ENCODE peak calls at places on chromosomes 16 and 17, in nine cellular contexts. One of them, this sample, is unnamed.
A peak's percentile ranks its signal among the peaks of the same experiment; 100 is the strongest.

GRCh38 chr17:76641501-76641900 is 2.1 kb downstream of the ST6GALNAC1 start:
- DNase-seq in ascending aorta: no peak
- DNase-seq in tibial nerve: no peak
- DNase-seq in pancreas: no peak
- DNase-seq in A549: peak; percentile 92
- DNase-seq in adrenal gland: no peak
- DNase-seq in choroid plexus epithelial cell: peak; percentile 34
- DNase-seq in CD8-positive, alpha-beta T cell: no peak
- DNase-seq in MM.1S: no peak
- DNase-seq in this sample: no peak

GRCh38 chr16:87487361-87487924 is 5.4 kb downstream of the ZCCHC14 start:
- DNase-seq in ascending aorta: no peak
- DNase-seq in tibial nerve: no peak
- DNase-seq in pancreas: peak; percentile 88
- DNase-seq in A549: no peak
- DNase-seq in adrenal gland: peak; percentile 60
- DNase-seq in choroid plexus epithelial cell: no peak
- DNase-seq in CD8-positive, alpha-beta T cell: no peak
- DNase-seq in MM.1S: no peak
- DNase-seq in this sample: no peak

GRCh38 chr17:41511130-41511529 is 5.7 kb upstream of the KRT13 start:
- DNase-seq in ascending aorta: no peak
- DNase-seq in tibial nerve: no peak
- DNase-seq in pancreas: no peak
- DNase-seq in A549: no peak
- DNase-seq in adrenal gland: no peak
- DNase-seq in choroid plexus epithelial cell: no peak
- DNase-seq in CD8-positive, alpha-beta T cell: no peak
- DNase-seq in MM.1S: no peak
- DNase-seq in this sample: no peak

GRCh38 chr16:56682703-56683397 is 580 bp downstream of the MT1X start:
- DNase-seq in ascending aorta: no peak
- DNase-seq in tibial nerve: no peak
- DNase-seq in pancreas: no peak
- DNase-seq in A549: no peak
- DNase-seq in adrenal gland: no peak
- DNase-seq in choroid plexus epithelial cell: no peak
- DNase-seq in CD8-positive, alpha-beta T cell: no peak
- DNase-seq in MM.1S: no peak
- DNase-seq in this sample: no peak

GRCh38 chr16:78665373-78665772 is 565.9 kb downstream of the WWOX start:
- DNase-seq in ascending aorta: no peak
- DNase-seq in tibial nerve: no peak
- DNase-seq in pancreas: no peak
- DNase-seq in A549: no peak
- DNase-seq in adrenal gland: no peak
- DNase-seq in choroid plexus epithelial cell: no peak
- DNase-seq in CD8-positive, alpha-beta T cell: no peak
- DNase-seq in MM.1S: no peak
- DNase-seq in this sample: no peak

GRCh38 chr17:20009052-20009301 is 182 bp upstream of the SPECC1 start:
- DNase-seq in ascending aorta: no peak
- DNase-seq in tibial nerve: no peak
- DNase-seq in pancreas: peak; percentile 61
- DNase-seq in A549: no peak
- DNase-seq in adrenal gland: no peak
- DNase-seq in choroid plexus epithelial cell: no peak
- DNase-seq in CD8-positive, alpha-beta T cell: no peak
- DNase-seq in MM.1S: no peak
- DNase-seq in this sample: no peak

GRCh38 chr17:35559495-35559894 is 1.1 kb downstream of the SLFN14 start:
- DNase-seq in ascending aorta: no peak
- DNase-seq in tibial nerve: no peak
- DNase-seq in pancreas: no peak
- DNase-seq in A549: no peak
- DNase-seq in adrenal gland: no peak
- DNase-seq in choroid plexus epithelial cell: no peak
- DNase-seq in CD8-positive, alpha-beta T cell: no peak
- DNase-seq in MM.1S: no peak
- DNase-seq in this sample: no peak

GRCh38 chr16:14669776-14670175 is 24.3 kb downstream of the PLA2G10 start:
- DNase-seq in ascending aorta: no peak
- DNase-seq in tibial nerve: no peak
- DNase-seq in pancreas: peak; percentile 93
- DNase-seq in A549: peak; percentile 33
- DNase-seq in adrenal gland: peak; percentile 25
- DNase-seq in choroid plexus epithelial cell: no peak
- DNase-seq in CD8-positive, alpha-beta T cell: no peak
- DNase-seq in MM.1S: no peak
- DNase-seq in this sample: no peak

GRCh38 chr16:75764154-75764768 is 38.0 kb upstream of the CPHXL start:
- DNase-seq in ascending aorta: no peak
- DNase-seq in tibial nerve: peak; percentile 61
- DNase-seq in pancreas: peak; percentile 34
- DNase-seq in A549: peak; percentile 72
- DNase-seq in adrenal gland: peak; percentile 71
- DNase-seq in choroid plexus epithelial cell: peak; percentile 81
- DNase-seq in CD8-positive, alpha-beta T cell: peak; percentile 62
- DNase-seq in MM.1S: peak; percentile 63
- DNase-seq in this sample: no peak

GRCh38 chr16:7313170-7313569 is 19.5 kb upstream of the RBFOX1 start:
- DNase-seq in ascending aorta: no peak
- DNase-seq in tibial nerve: peak; percentile 7
- DNase-seq in pancreas: no peak
- DNase-seq in A549: peak; percentile 10
- DNase-seq in adrenal gland: no peak
- DNase-seq in choroid plexus epithelial cell: no peak
- DNase-seq in CD8-positive, alpha-beta T cell: no peak
- DNase-seq in MM.1S: no peak
- DNase-seq in this sample: no peak

GRCh38 chr17:40560592-40561293 is 4.5 kb downstream of the CCR7 start:
- DNase-seq in ascending aorta: no peak
- DNase-seq in tibial nerve: no peak
- DNase-seq in pancreas: peak; percentile 13
- DNase-seq in A549: no peak
- DNase-seq in adrenal gland: peak; percentile 33
- DNase-seq in choroid plexus epithelial cell: peak; percentile 95
- DNase-seq in CD8-positive, alpha-beta T cell: peak; percentile 86
- DNase-seq in MM.1S: peak; percentile 89
- DNase-seq in this sample: peak; percentile 76

GRCh38 chr17:78330570-78331224 is 29.2 kb downstream of the SOCS3 start:
- DNase-seq in ascending aorta: no peak
- DNase-seq in tibial nerve: no peak
- DNase-seq in pancreas: no peak
- DNase-seq in A549: peak; percentile 92
- DNase-seq in adrenal gland: no peak
- DNase-seq in choroid plexus epithelial cell: no peak
- DNase-seq in CD8-positive, alpha-beta T cell: no peak
- DNase-seq in MM.1S: no peak
- DNase-seq in this sample: no peak

GRCh38 chr16:86761117-86761971 is 183.0 kb downstream of the FOXL1 start:
- DNase-seq in ascending aorta: no peak
- DNase-seq in tibial nerve: peak; percentile 68
- DNase-seq in pancreas: peak; percentile 22
- DNase-seq in A549: peak; percentile 69
- DNase-seq in adrenal gland: peak; percentile 51
- DNase-seq in choroid plexus epithelial cell: peak; percentile 76
- DNase-seq in CD8-positive, alpha-beta T cell: peak; percentile 36
- DNase-seq in MM.1S: peak; percentile 7
- DNase-seq in this sample: peak; percentile 32

GRCh38 chr16:3554351-3554928 is 22.8 kb downstream of the NLRC3 start:
- DNase-seq in ascending aorta: no peak
- DNase-seq in tibial nerve: no peak
- DNase-seq in pancreas: no peak
- DNase-seq in A549: no peak
- DNase-seq in adrenal gland: no peak
- DNase-seq in choroid plexus epithelial cell: no peak
- DNase-seq in CD8-positive, alpha-beta T cell: no peak
- DNase-seq in MM.1S: no peak
- DNase-seq in this sample: no peak

GRCh38 chr16:27080870-27081269 is 14.1 kb downstream of the C16orf82 start:
- DNase-seq in ascending aorta: no peak
- DNase-seq in tibial nerve: no peak
- DNase-seq in pancreas: no peak
- DNase-seq in A549: peak; percentile 37
- DNase-seq in adrenal gland: no peak
- DNase-seq in choroid plexus epithelial cell: peak; percentile 39
- DNase-seq in CD8-positive, alpha-beta T cell: no peak
- DNase-seq in MM.1S: no peak
- DNase-seq in this sample: no peak
- TF ChIP-seq CTCF in ascending aorta: no peak
- TF ChIP-seq CTCF in tibial nerve: no peak
- TF ChIP-seq CTCF in pancreas: no peak
- TF ChIP-seq CTCF in A549: no peak
- TF ChIP-seq CTCF in adrenal gland: peak; percentile 26
- TF ChIP-seq CTCF in choroid plexus epithelial cell: peak; percentile 69
- TF ChIP-seq CTCF in CD8-positive, alpha-beta T cell: no peak
- TF ChIP-seq CTCF in MM.1S: no peak
- TF ChIP-seq CTCF in this sample: no peak

DNA sequence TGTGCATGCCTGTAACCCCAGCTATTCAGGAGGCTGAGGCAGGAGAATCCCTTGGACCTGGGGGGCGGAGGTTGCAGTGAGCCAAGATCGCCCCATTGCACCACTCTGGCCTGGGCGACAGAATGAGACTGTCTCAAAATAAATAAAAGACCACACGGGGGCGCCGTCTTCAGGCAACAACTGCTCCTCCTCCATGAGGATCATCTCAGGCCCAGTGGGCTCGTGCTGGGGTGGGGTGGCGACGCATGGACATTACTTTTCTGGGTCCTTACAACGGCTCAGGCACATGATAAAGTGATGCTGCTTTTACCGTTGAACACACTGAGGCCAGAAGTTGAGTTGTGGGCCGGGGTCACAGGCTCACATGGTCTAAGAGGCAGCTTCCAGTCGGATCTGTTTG is 56.2 kb downstream of the PRMT7 start:
- DNase-seq in ascending aorta: no peak
- DNase-seq in tibial nerve: peak; percentile 41
- DNase-seq in pancreas: peak; percentile 33
- DNase-seq in A549: peak; percentile 52
- DNase-seq in adrenal gland: peak; percentile 62
- DNase-seq in choroid plexus epithelial cell: peak; percentile 64
- DNase-seq in CD8-positive, alpha-beta T cell: peak; percentile 42
- DNase-seq in MM.1S: no peak
- DNase-seq in this sample: no peak
- TF ChIP-seq CTCF in ascending aorta: no peak
- TF ChIP-seq CTCF in tibial nerve: no peak
- TF ChIP-seq CTCF in pancreas: no peak
- TF ChIP-seq CTCF in A549: peak; percentile 48
- TF ChIP-seq CTCF in adrenal gland: peak; percentile 33
- TF ChIP-seq CTCF in choroid plexus epithelial cell: peak; percentile 69
- TF ChIP-seq CTCF in CD8-positive, alpha-beta T cell: peak; percentile 52
- TF ChIP-seq CTCF in MM.1S: peak; percentile 26
- TF ChIP-seq CTCF in this sample: no peak

DNA sequence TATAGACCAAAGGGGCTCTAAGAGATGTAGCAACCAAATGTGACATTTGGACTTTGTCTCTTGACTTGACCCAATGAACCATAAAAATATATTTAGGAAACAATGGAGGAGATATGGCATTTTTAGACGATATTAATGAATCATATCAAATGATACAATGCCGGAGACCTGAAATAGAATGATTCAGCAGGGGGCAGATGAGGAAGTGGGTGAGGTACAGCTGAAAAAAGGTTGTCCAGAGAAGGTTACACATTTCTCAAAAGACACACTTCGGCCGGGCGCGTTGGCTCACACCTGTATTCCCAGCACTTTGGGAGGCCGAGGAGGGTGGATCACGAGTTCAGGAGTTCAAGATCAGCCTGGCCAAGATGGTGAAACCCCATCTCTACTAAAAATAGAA is 16.5 kb upstream of the SNN start:
- DNase-seq in ascending aorta: no peak
- DNase-seq in tibial nerve: no peak
- DNase-seq in pancreas: no peak
- DNase-seq in A549: no peak
- DNase-seq in adrenal gland: no peak
- DNase-seq in choroid plexus epithelial cell: no peak
- DNase-seq in CD8-positive, alpha-beta T cell: no peak
- DNase-seq in MM.1S: no peak
- DNase-seq in this sample: no peak
- TF ChIP-seq CTCF in ascending aorta: no peak
- TF ChIP-seq CTCF in tibial nerve: no peak
- TF ChIP-seq CTCF in pancreas: no peak
- TF ChIP-seq CTCF in A549: no peak
- TF ChIP-seq CTCF in adrenal gland: no peak
- TF ChIP-seq CTCF in choroid plexus epithelial cell: no peak
- TF ChIP-seq CTCF in CD8-positive, alpha-beta T cell: no peak
- TF ChIP-seq CTCF in MM.1S: no peak
- TF ChIP-seq CTCF in this sample: no peak

GRCh38 chr17:8243827-8244226 is 4.0 kb downstream of the CTC1 start:
- DNase-seq in ascending aorta: no peak
- DNase-seq in tibial nerve: no peak
- DNase-seq in pancreas: no peak
- DNase-seq in A549: peak; percentile 31
- DNase-seq in adrenal gland: no peak
- DNase-seq in choroid plexus epithelial cell: no peak
- DNase-seq in CD8-positive, alpha-beta T cell: no peak
- DNase-seq in MM.1S: no peak
- DNase-seq in this sample: no peak
- TF ChIP-seq CTCF in ascending aorta: no peak
- TF ChIP-seq CTCF in tibial nerve: no peak
- TF ChIP-seq CTCF in pancreas: no peak
- TF ChIP-seq CTCF in A549: no peak
- TF ChIP-seq CTCF in adrenal gland: no peak
- TF ChIP-seq CTCF in choroid plexus epithelial cell: no peak
- TF ChIP-seq CTCF in CD8-positive, alpha-beta T cell: no peak
- TF ChIP-seq CTCF in MM.1S: no peak
- TF ChIP-seq CTCF in this sample: no peak

GRCh38 chr17:37118738-37119137 is 170.0 kb downstream of the AATF start:
- DNase-seq in ascending aorta: no peak
- DNase-seq in tibial nerve: no peak
- DNase-seq in pancreas: no peak
- DNase-seq in A549: no peak
- DNase-seq in adrenal gland: peak; percentile 45
- DNase-seq in choroid plexus epithelial cell: peak; percentile 35
- DNase-seq in CD8-positive, alpha-beta T cell: no peak
- DNase-seq in MM.1S: no peak
- DNase-seq in this sample: no peak
- TF ChIP-seq CTCF in ascending aorta: no peak
- TF ChIP-seq CTCF in tibial nerve: no peak
- TF ChIP-seq CTCF in pancreas: no peak
- TF ChIP-seq CTCF in A549: no peak
- TF ChIP-seq CTCF in adrenal gland: no peak
- TF ChIP-seq CTCF in choroid plexus epithelial cell: no peak
- TF ChIP-seq CTCF in CD8-positive, alpha-beta T cell: no peak
- TF ChIP-seq CTCF in MM.1S: no peak
- TF ChIP-seq CTCF in this sample: no peak

This sample was measured in activated B cell treated with CpG ODN at 0.5 μM for 24 hours.